ENCODE peak calls at places on chromosomes 3 and 15, in seven cellular contexts. One of them, this sample, is unnamed.

GRCh38 chr15:45702041-45702440 is 67.2 kb downstream of the SQOR start:
- DNase-seq in A549: no peak
- DNase-seq in sigmoid colon: no peak
- DNase-seq in GM13976: no peak
- DNase-seq in GM10248: no peak
- DNase-seq in MM.1S: no peak
- DNase-seq in fibroblast of pulmonary artery: no peak
- DNase-seq in this sample: no peak

GRCh38 chr3:126473292-126474168 is 2.2 kb downstream of the ZXDC start:
- DNase-seq in A549: no peak
- DNase-seq in sigmoid colon: no peak
- DNase-seq in GM13976: no peak
- DNase-seq in GM10248: no peak
- DNase-seq in MM.1S: no peak
- DNase-seq in fibroblast of pulmonary artery: no peak
- DNase-seq in this sample: no peak

GRCh38 chr3:65042675-65043074 is 354.9 kb upstream of the ADAMTS9 start:
- DNase-seq in A549: no peak
- DNase-seq in sigmoid colon: no peak
- DNase-seq in GM13976: no peak
- DNase-seq in GM10248: no peak
- DNase-seq in MM.1S: no peak
- DNase-seq in fibroblast of pulmonary artery: no peak
- DNase-seq in this sample: no peak

GRCh38 chr3:179697933-179698332 is 45.1 kb downstream of the USP13 start:
- DNase-seq in A549: no peak
- DNase-seq in sigmoid colon: no peak
- DNase-seq in GM13976: no peak
- DNase-seq in GM10248: no peak
- DNase-seq in MM.1S: no peak
- DNase-seq in fibroblast of pulmonary artery: no peak
- DNase-seq in this sample: no peak

GRCh38 chr15:70480196-70480856 is 283.0 kb downstream of the UACA start:
- DNase-seq in A549: no peak
- DNase-seq in sigmoid colon: no peak
- DNase-seq in GM13976: peak; percentile 66
- DNase-seq in GM10248: peak; percentile 61
- DNase-seq in MM.1S: peak; percentile 23
- DNase-seq in fibroblast of pulmonary artery: no peak
- DNase-seq in this sample: peak; percentile 60

GRCh38 chr3:16908408-16908807 is 23.7 kb downstream of the PLCL2 start:
- DNase-seq in A549: no peak
- DNase-seq in sigmoid colon: no peak
- DNase-seq in GM13976: no peak
- DNase-seq in GM10248: no peak
- DNase-seq in MM.1S: no peak
- DNase-seq in fibroblast of pulmonary artery: no peak
- DNase-seq in this sample: no peak

GRCh38 chr3:83216919-83217594 is 1455.6 kb upstream of the GBE1 start:
- DNase-seq in A549: no peak
- DNase-seq in sigmoid colon: peak; percentile 60
- DNase-seq in GM13976: no peak
- DNase-seq in GM10248: no peak
- DNase-seq in MM.1S: no peak
- DNase-seq in fibroblast of pulmonary artery: no peak
- DNase-seq in this sample: no peak

GRCh38 chr3:120033594-120033993 is 60.7 kb downstream of the GSK3B start:
- DNase-seq in A549: no peak
- DNase-seq in sigmoid colon: no peak
- DNase-seq in GM13976: no peak
- DNase-seq in GM10248: no peak
- DNase-seq in MM.1S: no peak
- DNase-seq in fibroblast of pulmonary artery: no peak
- DNase-seq in this sample: no peak

GRCh38 chr15:67168694-67169093 is 85.8 kb downstream of the AAGAB start:
- DNase-seq in A549: no peak
- DNase-seq in sigmoid colon: no peak
- DNase-seq in GM13976: no peak
- DNase-seq in GM10248: no peak
- DNase-seq in MM.1S: no peak
- DNase-seq in fibroblast of pulmonary artery: no peak
- DNase-seq in this sample: no peak

GRCh38 chr3:21826416-21826815 is 75.4 kb upstream of the ZNF385D start:
- DNase-seq in A549: no peak
- DNase-seq in sigmoid colon: no peak
- DNase-seq in GM13976: no peak
- DNase-seq in GM10248: no peak
- DNase-seq in MM.1S: peak; percentile 6
- DNase-seq in fibroblast of pulmonary artery: no peak
- DNase-seq in this sample: no peak

GRCh38 chr15:101303408-101303807 is 8.4 kb upstream of the SNRPA1 start:
- DNase-seq in A549: no peak
- DNase-seq in sigmoid colon: no peak
- DNase-seq in GM13976: no peak
- DNase-seq in GM10248: no peak
- DNase-seq in MM.1S: no peak
- DNase-seq in fibroblast of pulmonary artery: no peak
- DNase-seq in this sample: no peak

GRCh38 chr3:9957214-9957613 is 5.0 kb upstream of the PRRT3 start:
- DNase-seq in A549: no peak
- DNase-seq in sigmoid colon: no peak
- DNase-seq in GM13976: no peak
- DNase-seq in GM10248: no peak
- DNase-seq in MM.1S: no peak
- DNase-seq in fibroblast of pulmonary artery: no peak
- DNase-seq in this sample: no peak
- TF ChIP-seq CTCF in A549: peak; percentile 28
- TF ChIP-seq CTCF in sigmoid colon: no peak
- TF ChIP-seq CTCF in GM13976: no peak
- TF ChIP-seq CTCF in GM10248: no peak
- TF ChIP-seq CTCF in MM.1S: no peak
- TF ChIP-seq CTCF in fibroblast of pulmonary artery: no peak
- TF ChIP-seq CTCF in this sample: peak; percentile 10

DNA sequence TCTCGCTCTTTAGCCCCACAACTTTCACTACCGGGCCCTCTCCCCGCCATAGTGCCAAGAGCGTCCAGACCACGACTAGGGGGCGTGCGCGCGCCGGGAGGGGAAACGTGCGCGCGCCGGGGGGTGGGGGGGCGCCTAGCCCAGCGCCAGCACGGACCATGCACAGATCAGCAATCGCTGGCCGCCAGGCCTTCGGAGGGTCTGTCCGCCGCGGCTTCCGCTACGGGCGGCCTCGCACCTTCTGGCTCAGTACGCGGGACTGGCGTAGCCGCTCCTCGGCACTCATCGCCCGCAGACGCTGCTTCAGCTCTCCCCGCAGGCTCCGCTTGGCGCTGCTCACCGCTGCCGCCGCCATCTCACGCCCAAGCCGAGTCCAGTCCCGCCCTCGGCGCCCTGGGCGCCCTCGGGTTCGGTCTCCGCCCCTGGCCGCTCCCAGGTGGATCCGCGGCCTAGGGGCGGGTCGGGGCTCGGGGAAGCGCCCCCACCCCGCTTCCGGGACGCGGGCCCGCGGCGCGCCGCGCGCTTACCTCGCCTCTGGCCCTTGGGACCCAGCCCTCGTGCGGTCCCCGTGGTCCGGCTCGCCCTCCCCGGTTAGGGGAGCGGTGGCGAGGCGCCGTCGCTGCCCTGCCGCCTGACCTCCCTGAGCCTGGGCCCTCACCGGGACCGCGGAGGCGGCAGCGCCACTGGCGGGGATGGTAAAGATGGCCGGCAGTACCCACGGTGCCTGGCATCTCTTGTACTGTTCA is at the start of gene MTHFS:
- DNase-seq in A549: peak; percentile 92
- DNase-seq in sigmoid colon: peak; percentile 82
- DNase-seq in GM13976: peak; percentile 87
- DNase-seq in GM10248: peak; percentile 83
- DNase-seq in MM.1S: peak; percentile 89
- DNase-seq in fibroblast of pulmonary artery: peak; percentile 67
- DNase-seq in this sample: peak; percentile 79
- TF ChIP-seq CTCF in A549: peak; percentile 74
- TF ChIP-seq CTCF in sigmoid colon: peak; percentile 3
- TF ChIP-seq CTCF in GM13976: peak; percentile 33
- TF ChIP-seq CTCF in GM10248: peak; percentile 56
- TF ChIP-seq CTCF in MM.1S: peak; percentile 56
- TF ChIP-seq CTCF in fibroblast of pulmonary artery: peak; percentile 32
- TF ChIP-seq CTCF in this sample: peak; percentile 48

DNA sequence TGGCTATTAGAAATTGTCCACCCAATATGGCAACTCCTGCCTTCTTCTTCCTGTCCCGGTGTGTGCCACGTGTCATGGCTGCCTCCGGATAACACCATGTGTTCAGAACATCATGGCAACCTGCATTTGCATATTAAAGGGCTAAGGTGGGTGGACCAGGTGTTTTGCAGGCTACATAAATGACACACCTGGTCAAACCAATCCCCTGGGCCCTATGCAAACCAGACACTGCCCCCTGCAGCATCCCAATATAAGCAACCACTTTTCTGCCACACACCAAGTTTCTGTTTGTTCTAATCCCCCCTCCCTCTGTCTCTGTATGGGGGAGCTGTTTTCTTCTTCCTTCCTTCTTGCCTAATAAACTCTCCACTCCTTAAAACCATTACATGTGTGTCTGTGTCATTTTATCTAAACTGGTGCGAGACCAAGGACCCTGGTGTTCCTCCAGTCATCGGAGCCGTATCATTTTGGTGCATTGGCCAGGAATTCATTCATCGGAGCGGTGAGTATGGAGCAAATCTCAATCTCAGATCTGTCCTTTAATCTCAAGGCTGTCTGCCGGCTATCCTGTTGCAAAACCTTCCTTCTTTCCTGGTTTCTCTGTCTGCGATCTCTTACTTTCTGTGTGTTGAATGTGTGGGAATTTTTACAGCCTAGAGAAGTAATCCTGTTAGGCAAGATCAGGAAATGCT is 44.5 kb downstream of the NCEH1 start:
- DNase-seq in A549: no peak
- DNase-seq in sigmoid colon: no peak
- DNase-seq in GM13976: no peak
- DNase-seq in GM10248: no peak
- DNase-seq in MM.1S: no peak
- DNase-seq in fibroblast of pulmonary artery: peak; percentile 80
- DNase-seq in this sample: no peak
- TF ChIP-seq CTCF in A549: no peak
- TF ChIP-seq CTCF in sigmoid colon: no peak
- TF ChIP-seq CTCF in GM13976: no peak
- TF ChIP-seq CTCF in GM10248: no peak
- TF ChIP-seq CTCF in MM.1S: peak; percentile 29
- TF ChIP-seq CTCF in fibroblast of pulmonary artery: peak; percentile 56
- TF ChIP-seq CTCF in this sample: peak; percentile 21

DNA sequence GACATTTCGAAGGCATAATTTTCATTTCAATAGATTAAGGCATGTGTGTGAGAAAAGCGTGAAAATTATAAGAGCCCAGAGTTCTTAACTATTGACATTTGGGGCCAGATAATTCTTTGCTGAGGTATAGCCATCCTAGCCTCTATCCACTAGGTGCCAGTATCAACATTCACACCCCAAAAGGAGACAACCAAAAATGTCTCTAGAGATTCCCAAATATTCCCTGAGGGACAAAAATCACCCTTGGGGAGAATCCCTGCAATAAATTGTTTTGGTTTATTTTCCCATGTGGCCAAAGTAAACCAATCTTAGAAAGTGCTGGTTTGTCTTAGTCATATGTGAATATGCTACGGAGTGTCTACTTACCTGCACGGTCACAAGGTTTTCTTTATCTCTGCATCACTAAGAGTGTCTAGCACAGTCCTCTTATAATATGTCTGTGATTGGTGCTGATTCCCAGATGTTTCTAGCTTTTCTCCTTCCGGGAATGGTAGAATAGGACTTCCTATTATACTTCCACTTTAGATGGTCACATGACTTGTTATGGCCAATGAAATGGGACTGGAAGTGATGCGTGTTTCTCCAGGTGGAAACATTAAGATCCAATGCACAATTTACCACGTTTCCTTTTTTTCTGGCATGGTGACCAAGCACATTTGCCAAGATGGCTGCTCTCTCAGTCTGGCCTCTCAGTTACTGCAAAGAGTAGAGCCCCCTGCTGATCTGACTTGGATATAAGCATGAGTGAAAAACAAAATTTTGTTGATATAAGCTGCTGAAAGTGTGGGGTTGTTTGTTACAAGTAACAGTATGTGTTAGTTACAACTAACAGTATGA is 8.0 kb upstream of the KBTBD8 start:
- DNase-seq in A549: peak; percentile 63
- DNase-seq in sigmoid colon: no peak
- DNase-seq in GM13976: peak; percentile 50
- DNase-seq in GM10248: peak; percentile 35
- DNase-seq in MM.1S: peak; percentile 75
- DNase-seq in fibroblast of pulmonary artery: no peak
- DNase-seq in this sample: peak; percentile 45
- TF ChIP-seq CTCF in A549: no peak
- TF ChIP-seq CTCF in sigmoid colon: no peak
- TF ChIP-seq CTCF in GM13976: peak; percentile 58
- TF ChIP-seq CTCF in GM10248: peak; percentile 58
- TF ChIP-seq CTCF in MM.1S: peak; percentile 85
- TF ChIP-seq CTCF in fibroblast of pulmonary artery: peak; percentile 27
- TF ChIP-seq CTCF in this sample: peak; percentile 39

DNA sequence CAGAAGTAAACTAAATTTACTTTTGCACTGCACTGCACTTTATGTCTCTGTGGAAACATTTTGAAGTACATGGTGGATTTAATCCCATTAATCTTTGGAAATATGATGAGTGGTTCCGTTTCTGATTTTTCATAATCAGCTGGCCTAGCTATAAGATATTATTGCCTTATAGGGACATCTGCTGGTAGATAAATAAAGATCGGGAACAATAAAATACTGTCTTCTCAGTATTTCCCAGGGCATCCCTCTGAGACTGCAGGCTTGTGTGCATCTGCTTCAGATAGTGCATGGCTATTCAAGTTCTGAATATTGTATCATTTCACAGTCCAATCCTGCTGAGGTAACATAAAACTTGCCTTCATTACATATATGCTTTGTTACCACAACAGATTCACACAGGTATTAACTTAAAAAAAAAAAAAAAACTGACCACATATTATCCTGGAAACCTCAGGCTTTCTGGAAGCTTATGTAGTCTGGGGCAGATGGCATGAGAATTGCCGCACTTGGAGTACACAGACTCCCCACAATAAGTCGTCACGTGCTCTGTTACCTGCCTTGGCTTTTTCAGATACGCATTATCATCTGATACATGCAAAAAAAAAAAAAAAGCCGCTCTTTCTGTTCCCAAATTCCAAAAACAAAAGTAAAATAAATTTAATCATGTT is 330.8 kb upstream of the AGTR1 start:
- DNase-seq in A549: peak; percentile 16
- DNase-seq in sigmoid colon: no peak
- DNase-seq in GM13976: no peak
- DNase-seq in GM10248: no peak
- DNase-seq in MM.1S: peak; percentile 20
- DNase-seq in fibroblast of pulmonary artery: peak; percentile 26
- DNase-seq in this sample: peak; percentile 4
- TF ChIP-seq CTCF in A549: peak; percentile 44
- TF ChIP-seq CTCF in sigmoid colon: no peak
- TF ChIP-seq CTCF in GM13976: no peak
- TF ChIP-seq CTCF in GM10248: no peak
- TF ChIP-seq CTCF in MM.1S: peak; percentile 31
- TF ChIP-seq CTCF in fibroblast of pulmonary artery: peak; percentile 15
- TF ChIP-seq CTCF in this sample: peak; percentile 25